ENCODE peak calls at places on chromosomes 12 and 14, in eight cellular contexts. F is NCI-H2171 treated with DMSO at 0.1 percent for 48 hours, S is SJCRH30, B is breast epithelium, K is cardiac muscle cell, D is mucosa of gallbladder, V is adrenal gland, W is AG04449. H is an unnamed sample.
A peak's percentile ranks its signal among the peaks of the same experiment; 100 is the strongest.

GRCh38 chr14:52862652-52863338 is 71.4 kb upstream of the GNPNAT1 start:
- DNase-seq in F (no peak), S (no peak), B (no peak), K (no peak), D (no peak), V (no peak), W (no peak), H (no peak)

GRCh38 chr14:94051115-94051514 is 25.0 kb downstream of the OTUB2 start:
- DNase-seq in F (no peak), S (no peak), B (peak; percentile 50), K (peak; percentile 65), D (peak; percentile 48), V (peak; percentile 46), W (no peak), H (peak; percentile 25)

GRCh38 chr12:130300090-130300489 is 37.6 kb upstream of the PIWIL1 start:
- DNase-seq in F (no peak), S (no peak), B (no peak), K (no peak), D (no peak), V (no peak), W (no peak), H (no peak)

GRCh38 chr12:1870998-1871917 is 47.2 kb downstream of the CACNA2D4 start:
- DNase-seq in F (no peak), S (no peak), B (no peak), K (no peak), D (no peak), V (no peak), W (no peak), H (no peak)

GRCh38 chr12:65155784-65156183 is 13.6 kb upstream of the LEMD3 start:
- DNase-seq in F (no peak), S (no peak), B (no peak), K (no peak), D (no peak), V (no peak), W (no peak), H (no peak)

GRCh38 chr12:53185582-53186153 is 4.9 kb upstream of the CSAD start:
- DNase-seq in F (no peak), S (no peak), B (peak; percentile 9), K (no peak), D (no peak), V (no peak), W (no peak), H (no peak)

GRCh38 chr14:24513009-24513408 is 4.9 kb upstream of the CMA1 start:
- DNase-seq in F (no peak), S (peak; percentile 39), B (no peak), K (no peak), D (no peak), V (no peak), W (no peak), H (no peak)

GRCh38 chr14:100410056-100410565 is 87.0 kb downstream of the SLC25A47 start:
- DNase-seq in F (no peak), S (peak; percentile 35), B (peak; percentile 2), K (no peak), D (no peak), V (no peak), W (peak; percentile 76), H (no peak)

GRCh38 chr14:50039734-50040400 is 76.5 kb downstream of the VCPKMT start:
- DNase-seq in F (no peak), S (no peak), B (peak; percentile 71), K (no peak), D (no peak), V (no peak), W (no peak), H (peak; percentile 42)

GRCh38 chr14:51990488-51990887 is 1.1 kb downstream of the RTRAF start:
- DNase-seq in F (no peak), S (no peak), B (no peak), K (no peak), D (no peak), V (no peak), W (no peak), H (no peak)

GRCh38 chr12:105214670-105215375 is 21.2 kb downstream of the APPL2 start:
- DNase-seq in F (no peak), S (peak; percentile 19), B (peak; percentile 87), K (no peak), D (peak; percentile 93), V (no peak), W (no peak), H (peak; percentile 82)

GRCh38 chr14:101126376-101127130 is 223.0 kb upstream of the RTL1 start:
- DNase-seq in F (no peak), S (no peak), B (peak; percentile 37), K (no peak), D (peak; percentile 9), V (no peak), W (no peak), H (no peak)

GRCh38 chr12:20220339-20220738 is 148.0 kb upstream of the PDE3A start:
- DNase-seq in F (peak; percentile 2), S (peak; percentile 46), B (no peak), K (no peak), D (no peak), V (no peak), W (no peak), H (peak; percentile 46)

GRCh38 chr12:110702081-110702480 is 13.2 kb upstream of the HVCN1 start:
- DNase-seq in F (no peak), S (no peak), B (no peak), K (no peak), D (no peak), V (no peak), W (no peak), H (no peak)

GRCh38 chr12:51951843-51952722 is 584 bp downstream of the ACVR1B start:
- DNase-seq in F (peak; percentile 39), S (peak; percentile 60), B (no peak), K (peak; percentile 36), D (peak; percentile 24), V (peak; percentile 29), W (no peak), H (no peak)

GRCh38 chr12:45762185-45763110 is 32.9 kb downstream of the ARID2 start:
- DNase-seq in F (peak; percentile 18), S (peak; percentile 55), B (no peak), K (peak; percentile 35), D (no peak), V (no peak), W (peak; percentile 10), H (peak; percentile 51)

GRCh38 chr14:87059060-87059827 is 933.7 kb downstream of the GALC start:
- DNase-seq in F (no peak), S (no peak), B (no peak), K (no peak), D (no peak), V (no peak), W (no peak), H (no peak)

H was measured in Caco-2.